ENCODE peak calls at places on chromosomes 1 and 21, in five cellular contexts. M is T-cell, K is M059J, U is DMS 273 treated with DMSO at 0.1 percent for 48 hours, F is Calu3. A is an unnamed sample.
A peak's percentile ranks its signal among the peaks of the same experiment; 100 is the strongest.

GRCh38 chr1:224734261-224734935 is 118.3 kb downstream of the CNIH3 start:
- DNase-seq in M (no peak), K (no peak), U (no peak), F (no peak), A (no peak)

GRCh38 chr1:20551945-20552727 is at the start of gene FAM43B:
- DNase-seq in M (no peak), K (peak; percentile 73), U (no peak), F (no peak), A (peak; percentile 42)

GRCh38 chr1:211695135-211695816 is 19.9 kb upstream of the NEK2 start:
- DNase-seq in M (no peak), K (no peak), U (no peak), F (no peak), A (no peak)

GRCh38 chr1:247407180-247407616 is 8.8 kb upstream of the NLRP3 start:
- DNase-seq in M (peak; percentile 43), K (peak; percentile 71), U (no peak), F (no peak), A (no peak)

GRCh38 chr1:245084551-245084950 is 70.2 kb upstream of the KIF26B start:
- DNase-seq in M (no peak), K (peak; percentile 51), U (no peak), F (no peak), A (no peak)

GRCh38 chr1:8474369-8474768 is 156.5 kb downstream of the SLC45A1 start:
- DNase-seq in M (no peak), K (no peak), U (no peak), F (no peak), A (no peak)

GRCh38 chr1:66648896-66649597 is 103.2 kb upstream of the DYNLT5 start:
- DNase-seq in M (no peak), K (no peak), U (no peak), F (no peak), A (no peak)

GRCh38 chr1:96749618-96750017 is 28.0 kb downstream of the PTBP2 start:
- DNase-seq in M (no peak), K (no peak), U (no peak), F (no peak), A (no peak)

GRCh38 chr1:62436039-62436465 is 797 bp upstream of the USP1 start:
- DNase-seq in M (no peak), K (no peak), U (no peak), F (peak; percentile 97), A (peak; percentile 93)

GRCh38 chr1:246954126-246954525 is 22.4 kb upstream of the AHCTF1 start:
- DNase-seq in M (no peak), K (no peak), U (no peak), F (no peak), A (no peak)

GRCh38 chr1:36696261-36696940 is 213.7 kb upstream of the CSF3R start:
- DNase-seq in M (no peak), K (no peak), U (peak; percentile 74), F (no peak), A (no peak)

GRCh38 chr1:112337028-112337531 is 58.9 kb upstream of the CTTNBP2NL start:
- DNase-seq in M (peak; percentile 16), K (peak; percentile 34), U (no peak), F (peak; percentile 17), A (no peak)

GRCh38 chr1:82317671-82318070 is 516.9 kb downstream of the ADGRL2 start:
- DNase-seq in M (no peak), K (peak; percentile 29), U (no peak), F (no peak), A (no peak)

GRCh38 chr21:25171438-25171837 is 435.8 kb downstream of the MRPL39 start:
- DNase-seq in M (no peak), K (peak; percentile 84), U (no peak), F (no peak), A (no peak)

GRCh38 chr1:117093870-117094621 is 27.5 kb downstream of the TRIM45 start:
- DNase-seq in M (peak; percentile 9), K (peak; percentile 91), U (no peak), F (peak; percentile 1), A (no peak)

GRCh38 chr1:19381261-19381660 is 69.1 kb downstream of the SLC66A1 start:
- DNase-seq in M (no peak), K (no peak), U (no peak), F (no peak), A (peak; percentile 34)

GRCh38 chr1:220787069-220787614 is 429 bp downstream of the MTARC1 start:
- DNase-seq in M (no peak), K (no peak), U (peak; percentile 12), F (peak; percentile 80), A (no peak)

GRCh38 chr1:23026573-23026972 is 7.3 kb downstream of the KDM1A start:
- DNase-seq in M (no peak), K (no peak), U (no peak), F (no peak), A (no peak)

GRCh38 chr1:59020151-59020997 is 236.5 kb upstream of the JUN start:
- DNase-seq in M (peak; percentile 16), K (peak; percentile 88), U (no peak), F (peak; percentile 40), A (no peak)

GRCh38 chr1:55558515-55558914 is 343.4 kb upstream of the USP24 start:
- DNase-seq in M (no peak), K (no peak), U (no peak), F (no peak), A (no peak)

GRCh38 chr1:214445846-214446614 is 105.4 kb downstream of the PTPN14 start:
- DNase-seq in M (no peak), K (peak; percentile 99), U (peak; percentile 73), F (no peak), A (no peak)

GRCh38 chr1:145977486-145978476 is 13.3 kb downstream of the POLR3GL start:
- DNase-seq in M (peak; percentile 70), K (peak; percentile 85), U (peak; percentile 71), F (peak; percentile 71), A (peak; percentile 24)

GRCh38 chr1:17757426-17757825 is 2.3 kb downstream of the ACTL8 start:
- DNase-seq in M (no peak), K (no peak), U (no peak), F (no peak), A (no peak)

GRCh38 chr1:20192364-20192763 is 6.0 kb upstream of the PLA2G2C start:
- DNase-seq in M (no peak), K (peak; percentile 32), U (no peak), F (no peak), A (no peak)

GRCh38 chr1:220733090-220733569 is 15.0 kb upstream of the MTARC2 start:
- DNase-seq in M (peak; percentile 70), K (peak; percentile 83), U (peak; percentile 70), F (peak; percentile 89), A (peak; percentile 14)

A was measured in hypothalamus.